ENCODE peak calls at places on chromosome 5, in four cellular contexts. O is activated T-helper 9 cell treated with anti-CD3 and anti-CD28 coated beads, Interleukin-2, amount 50 U/mL, for 16 hours; P is prostate gland; M is cerebellar cortex. E is an unnamed sample.

GRCh38 chr5:91224969-91225368 is 158.1 kb downstream of the ARRDC3 start:
- DNase-seq in M (no peak), O (no peak), P (no peak), E (no peak)

GRCh38 chr5:77893225-77893860 is 117.2 kb upstream of the TBCA start:
- DNase-seq in P (no peak), O (no peak), M (no peak), E (peak; percentile 81)

GRCh38 chr5:78591227-78591626 is 57.3 kb downstream of the LHFPL2 start:
- DNase-seq in P (no peak), M (no peak), O (no peak), E (no peak)

GRCh38 chr5:97547999-97548797 is 365.2 kb upstream of the RIOK2 start:
- DNase-seq in P (no peak), O (no peak), M (no peak), E (peak; percentile 91)

GRCh38 chr5:50694027-50694590 is 27.7 kb downstream of the PARP8 start:
- DNase-seq in P (no peak), O (no peak), M (no peak), E (peak; percentile 71)

GRCh38 chr5:72209515-72210115 is 102.3 kb downstream of the MAP1B start:
- DNase-seq in M (peak; percentile 28), P (peak; percentile 90), O (no peak), E (no peak)

GRCh38 chr5:142847898-142848790 is 78.0 kb downstream of the ARHGAP26 start:
- DNase-seq in M (no peak), P (no peak), O (no peak), E (no peak)

GRCh38 chr5:15693933-15694332 is 194.0 kb downstream of the FBXL7 start:
- DNase-seq in M (no peak), P (no peak), O (no peak), E (no peak)

GRCh38 chr5:17020586-17021362 is 84.7 kb upstream of the MYO10 start:
- DNase-seq in O (no peak), M (no peak), P (no peak), E (no peak)